ENCODE peak calls at places on chromosomes 5 and 9, in seven cellular contexts. P is mesendoderm, N is neuronal stem cell, D is H9, M is H1, V is mesenchymal stem cell, Y is trophoblast cell. F is an unnamed sample.

GRCh38 chr9:18526686-18527085 is 52.7 kb downstream of the ADAMTSL1 start:
- DNase-seq in P (peak), N (no peak), D (no peak), M (no peak), V (no peak), Y (no peak), F (no peak)

GRCh38 chr5:78799254-78800017 is 150.9 kb upstream of the LHFPL2 start:
- DNase-seq in P (no peak), N (no peak), D (no peak), M (no peak), V (peak), Y (no peak), F (peak)

GRCh38 chr5:55241756-55242155 is 8.3 kb upstream of the CCNO start:
- DNase-seq in P (no peak), N (no peak), D (no peak), M (no peak), V (no peak), Y (no peak), F (no peak)

GRCh38 chr5:35012796-35013195 is 35.0 kb downstream of the AGXT2 start:
- DNase-seq in P (no peak), N (no peak), D (no peak), M (no peak), V (no peak), Y (no peak), F (no peak)

GRCh38 chr5:147190236-147190815 is 44.5 kb upstream of the STK32A start:
- DNase-seq in P (no peak), N (no peak), D (no peak), M (no peak), V (peak), Y (no peak), F (no peak)

GRCh38 chr9:69622664-69623063 is 49.5 kb downstream of the APBA1 start:
- DNase-seq in P (no peak), N (no peak), D (no peak), M (no peak), V (no peak), Y (peak), F (peak)

GRCh38 chr5:149345892-149346222 is 558 bp downstream of the GRPEL2 start:
- DNase-seq in P (peak), N (no peak), D (no peak), M (no peak), V (peak), Y (peak), F (peak)

GRCh38 chr5:170782438-170782837 is 1.1 kb upstream of the GABRP start:
- DNase-seq in P (no peak), N (no peak), D (no peak), M (no peak), V (no peak), Y (no peak), F (no peak)

GRCh38 chr5:144712090-144712489 is 541.4 kb downstream of the KCTD16 start:
- DNase-seq in P (no peak), N (no peak), D (no peak), M (no peak), V (no peak), Y (no peak), F (no peak)

GRCh38 chr5:89117131-89117644 is 234.2 kb upstream of the MEF2C start:
- DNase-seq in P (no peak), N (no peak), D (no peak), M (no peak), V (no peak), Y (no peak), F (no peak)

GRCh38 chr9:36008774-36009300 is 27.9 kb upstream of the RECK start:
- DNase-seq in P (peak), N (peak), D (peak), M (peak), V (peak), Y (no peak), F (peak)

GRCh38 chr5:72353046-72353445 is 32.9 kb downstream of the PTCD2 start:
- DNase-seq in P (no peak), N (no peak), D (no peak), M (no peak), V (no peak), Y (no peak), F (peak)

GRCh38 chr9:132662152-132662945 is 7.4 kb downstream of the DDX31 start:
- DNase-seq in P (no peak), N (no peak), D (no peak), M (no peak), V (no peak), Y (no peak), F (no peak)

GRCh38 chr9:106405871-106406435 is 457.0 kb upstream of the ZNF462 start:
- DNase-seq in P (no peak), N (no peak), D (no peak), M (no peak), V (no peak), Y (peak), F (no peak)

GRCh38 chr9:74006935-74007334 is 490.2 kb upstream of the RORB start:
- DNase-seq in P (peak), N (no peak), D (peak), M (no peak), V (peak), Y (no peak), F (no peak)

GRCh38 chr5:107878676-107879075 is 207.9 kb upstream of the EFNA5 start:
- DNase-seq in P (no peak), N (no peak), D (no peak), M (no peak), V (no peak), Y (no peak), F (no peak)

GRCh38 chr5:76582252-76583162 is 40.7 kb downstream of the F2RL2 start:
- DNase-seq in P (peak), N (no peak), D (no peak), M (no peak), V (no peak), Y (peak), F (peak)

GRCh38 chr5:34659168-34659567 is 3.0 kb downstream of the RAI14 start:
- DNase-seq in P (no peak), N (no peak), D (no peak), M (no peak), V (no peak), Y (no peak), F (no peak)

GRCh38 chr9:34576593-34576935 is 13.0 kb downstream of the CNTFR start:
- DNase-seq in P (no peak), N (no peak), D (no peak), M (no peak), V (no peak), Y (no peak), F (no peak)

GRCh38 chr5:35232124-35232523 is 1.8 kb upstream of the PRLR start:
- DNase-seq in P (no peak), N (no peak), D (no peak), M (no peak), V (no peak), Y (no peak), F (no peak)

GRCh38 chr5:169875091-169875727 is 105.1 kb downstream of the INSYN2B start:
- DNase-seq in P (no peak), N (no peak), D (no peak), M (no peak), V (peak), Y (no peak), F (peak)

GRCh38 chr9:90810686-90811085 is 9.1 kb downstream of the SYK start:
- DNase-seq in P (no peak), N (no peak), D (no peak), M (no peak), V (no peak), Y (no peak), F (no peak)

GRCh38 chr5:62579761-62580160 is 1.1 kb downstream of the LRRC70 start:
- DNase-seq in P (no peak), N (no peak), D (no peak), M (no peak), V (no peak), Y (no peak), F (no peak)

GRCh38 chr9:72527801-72528195 is 6.4 kb downstream of the TMC1 start:
- DNase-seq in P (no peak), N (no peak), D (no peak), M (no peak), V (no peak), Y (no peak), F (no peak)

GRCh38 chr5:54695198-54695966 is 177.8 kb downstream of the SNX18 start:
- DNase-seq in P (no peak), N (no peak), D (no peak), M (no peak), V (no peak), Y (no peak), F (no peak)

GRCh38 chr5:33470544-33470943 is 29.8 kb downstream of the TARS1 start:
- DNase-seq in P (peak), N (peak), D (no peak), M (no peak), V (peak), Y (peak), F (peak)

GRCh38 chr5:37637165-37637845 is 202.5 kb downstream of the GDNF start:
- DNase-seq in P (no peak), N (no peak), D (no peak), M (no peak), V (peak), Y (no peak), F (peak)

GRCh38 chr5:115423051-115423450 is 121.5 kb downstream of the FEM1C start:
- DNase-seq in P (no peak), N (no peak), D (no peak), M (no peak), V (no peak), Y (no peak), F (peak)

GRCh38 chr9:105964171-105964570 is 269.8 kb downstream of the TMEM38B start:
- DNase-seq in P (no peak), N (no peak), D (no peak), M (no peak), V (no peak), Y (no peak), F (no peak)

GRCh38 chr9:6302417-6302816 is 25.8 kb upstream of the TPD52L3 start:
- DNase-seq in P (no peak), N (no peak), D (no peak), M (no peak), V (no peak), Y (peak), F (peak)

GRCh38 chr9:97510797-97511761 is 9.6 kb downstream of the TMOD1 start:
- DNase-seq in P (no peak), N (no peak), D (peak), M (peak), V (peak), Y (no peak), F (peak)

GRCh38 chr5:171647043-171647899 is 138.3 kb upstream of the SMIM23 start:
- DNase-seq in P (peak), N (no peak), D (peak), M (no peak), V (peak), Y (no peak), F (peak)

DNA sequence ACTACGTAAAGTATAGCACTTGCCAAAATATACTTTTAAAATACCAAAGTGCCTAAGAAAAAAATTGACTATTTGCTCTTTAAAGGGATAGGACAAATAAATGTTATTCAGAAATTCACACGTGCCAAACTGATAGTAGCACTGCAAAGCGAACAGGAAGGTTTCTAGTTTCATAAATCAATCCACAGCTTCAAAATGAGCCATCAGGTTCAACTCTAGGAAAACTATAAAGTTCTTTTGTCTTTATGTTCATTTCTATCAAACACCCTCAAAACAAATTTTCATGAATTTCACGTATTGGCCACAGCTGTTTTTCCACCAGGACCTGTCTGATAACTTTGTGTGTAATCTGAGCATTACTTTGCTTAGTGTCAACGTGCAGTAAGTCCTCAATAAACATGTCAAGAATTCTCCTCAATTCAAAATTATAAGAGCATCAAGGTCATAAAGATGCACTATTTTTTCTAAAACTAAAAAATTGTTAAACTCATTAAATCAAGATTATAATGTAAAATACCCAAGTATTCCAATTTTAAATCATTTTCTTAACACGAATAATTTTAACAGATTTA is 3.0 kb downstream of the RNF130 start:
- DNase-seq in P (no peak), N (no peak), D (no peak), M (no peak), V (no peak), Y (no peak), F (no peak)
- H2AK5ac ChIP-seq in P (no peak), N (no peak), D (no peak), M (no peak), V (no peak), Y (no peak), F (no peak)

GRCh38 chr5:139021346-139021745 is 146.2 kb upstream of the LRRTM2 start:
- DNase-seq in P (no peak), N (no peak), D (no peak), M (no peak), V (no peak), Y (no peak), F (no peak)

GRCh38 chr5:139019880-139020279 is 144.7 kb upstream of the LRRTM2 start:
- DNase-seq in P (peak), N (no peak), D (no peak), M (no peak), V (no peak), Y (no peak), F (no peak)

GRCh38 chr5:139027150-139027549 is 152.0 kb upstream of the LRRTM2 start:
- DNase-seq in P (no peak), N (no peak), D (no peak), M (no peak), V (no peak), Y (no peak), F (no peak)

GRCh38 chr5:139022528-139022927 is 147.4 kb upstream of the LRRTM2 start:
- DNase-seq in P (no peak), N (no peak), D (no peak), M (no peak), V (no peak), Y (peak), F (no peak)

GRCh38 chr5:139023276-139023675 is 148.1 kb upstream of the LRRTM2 start:
- DNase-seq in P (no peak), N (no peak), D (no peak), M (no peak), V (no peak), Y (no peak), F (no peak)
- H2AK5ac ChIP-seq in P (no peak), N (no peak), D (no peak), M (no peak), V (no peak), Y (peak), F (no peak)

DNA sequence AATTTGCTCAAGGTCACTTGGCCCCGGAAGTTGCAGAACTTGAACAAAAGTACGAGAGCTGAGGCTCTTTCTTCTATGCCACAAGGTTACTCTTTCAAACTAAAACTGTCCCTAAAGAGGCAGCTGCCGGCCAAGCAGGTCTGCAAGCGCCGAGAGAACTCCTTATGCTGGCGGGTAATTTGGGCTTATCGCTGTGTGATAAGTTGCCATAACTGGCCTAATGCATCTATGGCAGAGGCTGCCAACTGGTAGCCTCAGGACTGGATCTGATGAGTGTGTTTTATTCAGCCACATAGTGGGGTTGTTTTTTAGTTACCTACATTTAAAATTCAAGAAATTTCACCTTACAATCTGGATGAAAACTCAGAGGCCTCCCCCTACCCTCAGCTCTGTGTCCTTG is 68.1 kb upstream of the SPOCK1 start:
- DNase-seq in P (no peak), N (no peak), D (no peak), M (no peak), V (no peak), Y (no peak), F (no peak)
- H2AK5ac ChIP-seq in P (no peak), N (no peak), D (no peak), M (no peak), V (no peak), Y (no peak), F (no peak)

GRCh38 chr5:177508217-177508611 is 1.4 kb downstream of the DOK3 start:
- DNase-seq in P (no peak), N (no peak), D (no peak), M (no peak), V (no peak), Y (no peak), F (no peak)

GRCh38 chr5:177509991-177510566 is 453 bp upstream of the DOK3 start:
- DNase-seq in P (no peak), N (no peak), D (no peak), M (no peak), V (no peak), Y (no peak), F (no peak)

GRCh38 chr5:177508837-177509236 is 789 bp downstream of the DOK3 start:
- DNase-seq in P (no peak), N (no peak), D (no peak), M (no peak), V (no peak), Y (no peak), F (no peak)

GRCh38 chr5:177510567-177511053 is 984 bp upstream of the DOK3 start:
- DNase-seq in P (no peak), N (no peak), D (no peak), M (no peak), V (no peak), Y (peak), F (no peak)

GRCh38 chr5:177509361-177509951 is at the start of gene DOK3:
- DNase-seq in P (no peak), N (no peak), D (peak), M (no peak), V (no peak), Y (no peak), F (no peak)
- H2AK5ac ChIP-seq in P (no peak), N (peak), D (no peak), M (peak), V (peak), Y (no peak), F (no peak)

GRCh38 chr5:57745676-57746075 is 263.1 kb upstream of the ACTBL2 start:
- DNase-seq in P (no peak), N (no peak), D (no peak), M (no peak), V (no peak), Y (no peak), F (no peak)
- H2AK5ac ChIP-seq in P (no peak), N (no peak), D (no peak), M (no peak), V (no peak), Y (no peak), F (peak)

DNA sequence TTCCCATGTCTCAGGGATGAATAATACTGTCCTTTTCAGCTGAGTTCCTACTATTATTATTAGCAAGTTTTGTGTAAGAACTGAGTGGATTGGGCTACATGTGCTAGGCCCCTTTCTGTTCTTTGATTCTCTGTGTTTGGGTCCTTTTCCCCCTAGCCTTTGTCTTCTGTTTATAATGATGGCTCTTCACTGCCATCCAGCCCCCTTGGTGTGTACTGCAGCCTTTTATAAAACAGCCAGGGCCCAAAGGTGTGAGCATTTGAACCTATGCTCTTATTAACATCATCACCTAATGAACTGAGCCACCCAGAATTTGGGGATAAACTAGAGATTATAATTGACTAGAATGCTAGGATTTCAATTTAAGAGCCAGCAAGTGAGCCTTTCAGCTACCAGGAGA is 52.6 kb downstream of the PLAC8L1 start:
- DNase-seq in P (peak), N (no peak), D (no peak), M (no peak), V (no peak), Y (no peak), F (no peak)
- H2AK5ac ChIP-seq in P (no peak), N (no peak), D (no peak), M (no peak), V (no peak), Y (no peak), F (no peak)

GRCh38 chr9:103601287-103601686 is 492.8 kb upstream of the SMC2 start:
- DNase-seq in P (no peak), N (no peak), D (no peak), M (no peak), V (no peak), Y (no peak), F (no peak)
- H2AK5ac ChIP-seq in P (no peak), N (no peak), D (no peak), M (no peak), V (no peak), Y (no peak), F (no peak)

DNA sequence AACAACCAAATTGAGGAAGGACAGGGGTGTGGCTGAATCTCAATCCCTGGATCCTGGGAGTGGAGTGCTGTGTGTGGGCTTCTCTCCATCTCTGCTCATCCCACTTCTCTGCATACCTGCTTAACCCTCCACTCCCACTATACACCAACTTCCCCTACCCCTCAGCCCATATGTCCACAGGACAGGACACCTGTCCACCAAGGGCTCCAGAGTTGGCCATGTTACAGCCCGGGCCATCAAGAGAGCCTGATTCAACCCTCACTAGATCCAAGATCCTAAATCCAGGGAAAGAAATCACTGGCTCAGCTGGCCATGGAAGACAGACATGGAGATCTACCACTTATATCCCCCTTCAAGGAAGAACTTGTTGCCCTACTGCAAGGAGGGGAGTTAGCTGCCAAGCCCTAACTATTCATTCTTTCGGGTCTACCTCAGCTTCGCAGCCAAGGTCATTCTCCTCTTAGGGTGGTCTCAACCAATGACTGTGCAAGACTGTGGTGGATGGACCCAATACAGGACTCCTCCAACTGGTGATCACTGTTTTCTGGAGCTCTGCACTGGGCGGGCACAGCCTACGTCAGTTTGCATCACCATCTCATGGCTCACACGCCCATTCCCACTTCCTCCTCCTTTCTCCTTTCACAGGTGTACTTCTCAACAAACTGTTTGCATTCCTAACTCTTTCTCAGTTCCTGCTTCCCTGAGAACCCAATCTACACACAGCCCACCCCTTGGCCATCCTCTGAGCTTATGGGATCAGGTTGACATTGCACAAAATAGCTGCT is 53.7 kb upstream of the ZBTB43 start:
- DNase-seq in P (no peak), N (no peak), D (no peak), M (peak), V (no peak), Y (no peak), F (no peak)
- H2AK5ac ChIP-seq in P (no peak), N (no peak), D (no peak), M (no peak), V (no peak), Y (no peak), F (no peak)